ENCODE peak calls at places on chromosomes 1 and 21, in ten cellular contexts. One of them, this sample, is unnamed.

GRCh38 chr1:43358121-43358745 is 548 bp upstream of the CDC20 start:
- DNase-seq in activated T-cell treated with anti-CD3 and anti-CD28 coated beads for 1 hour: no peak
- DNase-seq in chondrocyte: no peak
- DNase-seq in neuronal stem cell: no peak
- DNase-seq in upper lobe of right lung: no peak
- DNase-seq in IMR-90: peak; percentile 37
- DNase-seq in endothelial cell of umbilical vein: peak; percentile 71
- DNase-seq in dermis blood vessel endothelial cell: peak; percentile 69
- DNase-seq in fibroblast of lung: peak; percentile 52
- DNase-seq in NCI-H1694: peak; percentile 32
- DNase-seq in this sample: peak; percentile 52

GRCh38 chr1:9322845-9323244 is 30.2 kb downstream of the SPSB1 start:
- DNase-seq in activated T-cell treated with anti-CD3 and anti-CD28 coated beads for 1 hour: no peak
- DNase-seq in chondrocyte: no peak
- DNase-seq in neuronal stem cell: no peak
- DNase-seq in upper lobe of right lung: no peak
- DNase-seq in IMR-90: no peak
- DNase-seq in endothelial cell of umbilical vein: no peak
- DNase-seq in dermis blood vessel endothelial cell: no peak
- DNase-seq in fibroblast of lung: no peak
- DNase-seq in NCI-H1694: no peak
- DNase-seq in this sample: no peak

GRCh38 chr1:75725861-75726361 is 1.4 kb downstream of the ACADM start:
- DNase-seq in activated T-cell treated with anti-CD3 and anti-CD28 coated beads for 1 hour: no peak
- DNase-seq in chondrocyte: no peak
- DNase-seq in neuronal stem cell: no peak
- DNase-seq in upper lobe of right lung: no peak
- DNase-seq in IMR-90: no peak
- DNase-seq in endothelial cell of umbilical vein: no peak
- DNase-seq in dermis blood vessel endothelial cell: peak; percentile 1
- DNase-seq in fibroblast of lung: no peak
- DNase-seq in NCI-H1694: no peak
- DNase-seq in this sample: peak; percentile 18

GRCh38 chr1:237281481-237281880 is 239.5 kb downstream of the RYR2 start:
- DNase-seq in activated T-cell treated with anti-CD3 and anti-CD28 coated beads for 1 hour: no peak
- DNase-seq in chondrocyte: no peak
- DNase-seq in neuronal stem cell: peak; percentile 3
- DNase-seq in upper lobe of right lung: no peak
- DNase-seq in IMR-90: no peak
- DNase-seq in endothelial cell of umbilical vein: no peak
- DNase-seq in dermis blood vessel endothelial cell: no peak
- DNase-seq in fibroblast of lung: no peak
- DNase-seq in NCI-H1694: peak; percentile 53
- DNase-seq in this sample: no peak

GRCh38 chr1:22402336-22403053 is 49.2 kb upstream of the ZBTB40 start:
- DNase-seq in activated T-cell treated with anti-CD3 and anti-CD28 coated beads for 1 hour: no peak
- DNase-seq in chondrocyte: no peak
- DNase-seq in neuronal stem cell: no peak
- DNase-seq in upper lobe of right lung: no peak
- DNase-seq in IMR-90: no peak
- DNase-seq in endothelial cell of umbilical vein: no peak
- DNase-seq in dermis blood vessel endothelial cell: no peak
- DNase-seq in fibroblast of lung: no peak
- DNase-seq in NCI-H1694: no peak
- DNase-seq in this sample: no peak

GRCh38 chr1:58580186-58580585 is 3.1 kb upstream of the TACSTD2 start:
- DNase-seq in activated T-cell treated with anti-CD3 and anti-CD28 coated beads for 1 hour: no peak
- DNase-seq in chondrocyte: no peak
- DNase-seq in neuronal stem cell: no peak
- DNase-seq in upper lobe of right lung: no peak
- DNase-seq in IMR-90: peak; percentile 33
- DNase-seq in endothelial cell of umbilical vein: no peak
- DNase-seq in dermis blood vessel endothelial cell: no peak
- DNase-seq in fibroblast of lung: no peak
- DNase-seq in NCI-H1694: no peak
- DNase-seq in this sample: no peak

GRCh38 chr1:210070531-210070930 is 132.5 kb downstream of the SYT14 start:
- DNase-seq in activated T-cell treated with anti-CD3 and anti-CD28 coated beads for 1 hour: no peak
- DNase-seq in chondrocyte: no peak
- DNase-seq in neuronal stem cell: no peak
- DNase-seq in upper lobe of right lung: no peak
- DNase-seq in IMR-90: no peak
- DNase-seq in endothelial cell of umbilical vein: no peak
- DNase-seq in dermis blood vessel endothelial cell: no peak
- DNase-seq in fibroblast of lung: no peak
- DNase-seq in NCI-H1694: no peak
- DNase-seq in this sample: no peak

GRCh38 chr1:20339811-20340457 is 49.3 kb downstream of the VWA5B1 start:
- DNase-seq in activated T-cell treated with anti-CD3 and anti-CD28 coated beads for 1 hour: no peak
- DNase-seq in chondrocyte: no peak
- DNase-seq in neuronal stem cell: peak; percentile 45
- DNase-seq in upper lobe of right lung: no peak
- DNase-seq in IMR-90: no peak
- DNase-seq in endothelial cell of umbilical vein: no peak
- DNase-seq in dermis blood vessel endothelial cell: no peak
- DNase-seq in fibroblast of lung: no peak
- DNase-seq in NCI-H1694: peak; percentile 39
- DNase-seq in this sample: no peak

GRCh38 chr1:153880962-153881361 is 41.8 kb downstream of the GATAD2B start:
- DNase-seq in activated T-cell treated with anti-CD3 and anti-CD28 coated beads for 1 hour: peak; percentile 26
- DNase-seq in chondrocyte: no peak
- DNase-seq in neuronal stem cell: no peak
- DNase-seq in upper lobe of right lung: peak; percentile 86
- DNase-seq in IMR-90: peak; percentile 98
- DNase-seq in endothelial cell of umbilical vein: peak; percentile 99
- DNase-seq in dermis blood vessel endothelial cell: peak; percentile 100
- DNase-seq in fibroblast of lung: peak; percentile 94
- DNase-seq in NCI-H1694: peak; percentile 100
- DNase-seq in this sample: peak; percentile 99

GRCh38 chr1:62926681-62927252 is 142.8 kb downstream of the ATG4C start:
- DNase-seq in activated T-cell treated with anti-CD3 and anti-CD28 coated beads for 1 hour: no peak
- DNase-seq in chondrocyte: no peak
- DNase-seq in neuronal stem cell: no peak
- DNase-seq in upper lobe of right lung: no peak
- DNase-seq in IMR-90: no peak
- DNase-seq in endothelial cell of umbilical vein: no peak
- DNase-seq in dermis blood vessel endothelial cell: no peak
- DNase-seq in fibroblast of lung: no peak
- DNase-seq in NCI-H1694: no peak
- DNase-seq in this sample: no peak

GRCh38 chr1:39933956-39934941 is 20.7 kb upstream of the MFSD2A start:
- DNase-seq in activated T-cell treated with anti-CD3 and anti-CD28 coated beads for 1 hour: no peak
- DNase-seq in chondrocyte: no peak
- DNase-seq in neuronal stem cell: no peak
- DNase-seq in upper lobe of right lung: peak; percentile 92
- DNase-seq in IMR-90: peak; percentile 91
- DNase-seq in endothelial cell of umbilical vein: no peak
- DNase-seq in dermis blood vessel endothelial cell: no peak
- DNase-seq in fibroblast of lung: peak; percentile 76
- DNase-seq in NCI-H1694: peak; percentile 100
- DNase-seq in this sample: no peak

GRCh38 chr21:28431527-28432200 is 561.0 kb downstream of the LTN1 start:
- DNase-seq in activated T-cell treated with anti-CD3 and anti-CD28 coated beads for 1 hour: no peak
- DNase-seq in chondrocyte: no peak
- DNase-seq in neuronal stem cell: no peak
- DNase-seq in upper lobe of right lung: no peak
- DNase-seq in IMR-90: peak; percentile 55
- DNase-seq in endothelial cell of umbilical vein: no peak
- DNase-seq in dermis blood vessel endothelial cell: no peak
- DNase-seq in fibroblast of lung: no peak
- DNase-seq in NCI-H1694: no peak
- DNase-seq in this sample: no peak

GRCh38 chr1:39132505-39133339 is 71.8 kb upstream of the MACF1 start:
- DNase-seq in activated T-cell treated with anti-CD3 and anti-CD28 coated beads for 1 hour: no peak
- DNase-seq in chondrocyte: no peak
- DNase-seq in neuronal stem cell: peak; percentile 74
- DNase-seq in upper lobe of right lung: peak; percentile 85
- DNase-seq in IMR-90: peak; percentile 57
- DNase-seq in endothelial cell of umbilical vein: peak; percentile 97
- DNase-seq in dermis blood vessel endothelial cell: peak; percentile 98
- DNase-seq in fibroblast of lung: peak; percentile 51
- DNase-seq in NCI-H1694: no peak
- DNase-seq in this sample: peak; percentile 95

GRCh38 chr1:109541102-109541501 is 1.4 kb downstream of the GPR61 start:
- DNase-seq in activated T-cell treated with anti-CD3 and anti-CD28 coated beads for 1 hour: no peak
- DNase-seq in chondrocyte: no peak
- DNase-seq in neuronal stem cell: no peak
- DNase-seq in upper lobe of right lung: no peak
- DNase-seq in IMR-90: no peak
- DNase-seq in endothelial cell of umbilical vein: no peak
- DNase-seq in dermis blood vessel endothelial cell: no peak
- DNase-seq in fibroblast of lung: no peak
- DNase-seq in NCI-H1694: no peak
- DNase-seq in this sample: no peak

GRCh38 chr1:39917825-39918224 is 16.1 kb upstream of the MYCL start:
- DNase-seq in activated T-cell treated with anti-CD3 and anti-CD28 coated beads for 1 hour: no peak
- DNase-seq in chondrocyte: peak; percentile 7
- DNase-seq in neuronal stem cell: no peak
- DNase-seq in upper lobe of right lung: no peak
- DNase-seq in IMR-90: no peak
- DNase-seq in endothelial cell of umbilical vein: no peak
- DNase-seq in dermis blood vessel endothelial cell: no peak
- DNase-seq in fibroblast of lung: no peak
- DNase-seq in NCI-H1694: no peak
- DNase-seq in this sample: no peak

GRCh38 chr1:97307151-97307550 is 585.6 kb downstream of the PTBP2 start:
- DNase-seq in activated T-cell treated with anti-CD3 and anti-CD28 coated beads for 1 hour: no peak
- DNase-seq in chondrocyte: no peak
- DNase-seq in neuronal stem cell: no peak
- DNase-seq in upper lobe of right lung: no peak
- DNase-seq in IMR-90: no peak
- DNase-seq in endothelial cell of umbilical vein: no peak
- DNase-seq in dermis blood vessel endothelial cell: no peak
- DNase-seq in fibroblast of lung: peak; percentile 77
- DNase-seq in NCI-H1694: no peak
- DNase-seq in this sample: no peak

GRCh38 chr1:8218351-8219092 is 99.4 kb upstream of the SLC45A1 start:
- DNase-seq in activated T-cell treated with anti-CD3 and anti-CD28 coated beads for 1 hour: no peak
- DNase-seq in chondrocyte: no peak
- DNase-seq in neuronal stem cell: no peak
- DNase-seq in upper lobe of right lung: no peak
- DNase-seq in IMR-90: peak; percentile 65
- DNase-seq in endothelial cell of umbilical vein: no peak
- DNase-seq in dermis blood vessel endothelial cell: no peak
- DNase-seq in fibroblast of lung: peak; percentile 75
- DNase-seq in NCI-H1694: no peak
- DNase-seq in this sample: no peak

GRCh38 chr1:32816676-32817158 is 441 bp downstream of the YARS1 start:
- DNase-seq in activated T-cell treated with anti-CD3 and anti-CD28 coated beads for 1 hour: no peak
- DNase-seq in chondrocyte: no peak
- DNase-seq in neuronal stem cell: no peak
- DNase-seq in upper lobe of right lung: no peak
- DNase-seq in IMR-90: peak; percentile 34
- DNase-seq in endothelial cell of umbilical vein: peak; percentile 67
- DNase-seq in dermis blood vessel endothelial cell: peak; percentile 54
- DNase-seq in fibroblast of lung: peak; percentile 44
- DNase-seq in NCI-H1694: no peak
- DNase-seq in this sample: peak; percentile 38

GRCh38 chr1:2810281-2810680 is 8.8 kb upstream of the TTC34 start:
- DNase-seq in activated T-cell treated with anti-CD3 and anti-CD28 coated beads for 1 hour: no peak
- DNase-seq in chondrocyte: no peak
- DNase-seq in neuronal stem cell: no peak
- DNase-seq in upper lobe of right lung: no peak
- DNase-seq in IMR-90: no peak
- DNase-seq in endothelial cell of umbilical vein: no peak
- DNase-seq in dermis blood vessel endothelial cell: no peak
- DNase-seq in fibroblast of lung: no peak
- DNase-seq in NCI-H1694: no peak
- DNase-seq in this sample: no peak